ENCODE peak calls at places on chromosome 9, in seven cellular contexts. One of them, this sample, is unnamed.

GRCh38 chr9:13728917-13729811 is 449.7 kb upstream of the MPDZ start:
- DNase-seq in fibroblast of pulmonary artery: peak
- DNase-seq in head of caudate nucleus: no peak
- DNase-seq in body of pancreas: no peak
- DNase-seq in CD4-positive, alpha-beta memory T cell: no peak
- DNase-seq in posterior cingulate gyrus: no peak
- DNase-seq in M059J: peak
- DNase-seq in this sample: peak

GRCh38 chr9:113931140-113931539 is 55.0 kb downstream of the ZNF618 start:
- DNase-seq in fibroblast of pulmonary artery: no peak
- DNase-seq in head of caudate nucleus: no peak
- DNase-seq in body of pancreas: peak
- DNase-seq in CD4-positive, alpha-beta memory T cell: no peak
- DNase-seq in posterior cingulate gyrus: no peak
- DNase-seq in M059J: no peak
- DNase-seq in this sample: no peak

GRCh38 chr9:136079211-136079915 is 15.7 kb downstream of the NACC2 start:
- DNase-seq in fibroblast of pulmonary artery: no peak
- DNase-seq in head of caudate nucleus: no peak
- DNase-seq in body of pancreas: no peak
- DNase-seq in CD4-positive, alpha-beta memory T cell: no peak
- DNase-seq in posterior cingulate gyrus: no peak
- DNase-seq in M059J: peak
- DNase-seq in this sample: no peak

GRCh38 chr9:81596671-81597426 is 92.5 kb downstream of the TLE1 start:
- DNase-seq in fibroblast of pulmonary artery: peak
- DNase-seq in head of caudate nucleus: no peak
- DNase-seq in body of pancreas: no peak
- DNase-seq in CD4-positive, alpha-beta memory T cell: no peak
- DNase-seq in posterior cingulate gyrus: no peak
- DNase-seq in M059J: no peak
- DNase-seq in this sample: no peak

GRCh38 chr9:38685535-38685934 is 34.4 kb downstream of the FAM240B start:
- DNase-seq in fibroblast of pulmonary artery: no peak
- DNase-seq in head of caudate nucleus: peak
- DNase-seq in body of pancreas: no peak
- DNase-seq in CD4-positive, alpha-beta memory T cell: no peak
- DNase-seq in posterior cingulate gyrus: no peak
- DNase-seq in M059J: no peak
- DNase-seq in this sample: no peak

GRCh38 chr9:2623046-2623865 is 1.7 kb downstream of the VLDLR start:
- DNase-seq in fibroblast of pulmonary artery: peak
- DNase-seq in head of caudate nucleus: peak
- DNase-seq in body of pancreas: peak
- DNase-seq in CD4-positive, alpha-beta memory T cell: no peak
- DNase-seq in posterior cingulate gyrus: peak
- DNase-seq in M059J: peak
- DNase-seq in this sample: peak

GRCh38 chr9:73154760-73155159 is 3.1 kb downstream of the ANXA1 start:
- DNase-seq in fibroblast of pulmonary artery: no peak
- DNase-seq in head of caudate nucleus: no peak
- DNase-seq in body of pancreas: no peak
- DNase-seq in CD4-positive, alpha-beta memory T cell: peak
- DNase-seq in posterior cingulate gyrus: no peak
- DNase-seq in M059J: peak
- DNase-seq in this sample: peak

GRCh38 chr9:15276328-15276969 is 30.6 kb downstream of the TTC39B start:
- DNase-seq in fibroblast of pulmonary artery: no peak
- DNase-seq in head of caudate nucleus: no peak
- DNase-seq in body of pancreas: no peak
- DNase-seq in CD4-positive, alpha-beta memory T cell: no peak
- DNase-seq in posterior cingulate gyrus: no peak
- DNase-seq in M059J: no peak
- DNase-seq in this sample: no peak

GRCh38 chr9:68728731-68729130 is 23.7 kb downstream of the PIP5K1B start:
- DNase-seq in fibroblast of pulmonary artery: no peak
- DNase-seq in head of caudate nucleus: no peak
- DNase-seq in body of pancreas: no peak
- DNase-seq in CD4-positive, alpha-beta memory T cell: no peak
- DNase-seq in posterior cingulate gyrus: no peak
- DNase-seq in M059J: no peak
- DNase-seq in this sample: no peak

GRCh38 chr9:96317335-96317980 is 15.5 kb upstream of the HSD17B3 start:
- DNase-seq in fibroblast of pulmonary artery: peak
- DNase-seq in head of caudate nucleus: peak
- DNase-seq in body of pancreas: peak
- DNase-seq in CD4-positive, alpha-beta memory T cell: peak
- DNase-seq in posterior cingulate gyrus: peak
- DNase-seq in M059J: peak
- DNase-seq in this sample: peak

GRCh38 chr9:71748280-71748743 is 20.0 kb downstream of the CEMIP2 start:
- DNase-seq in fibroblast of pulmonary artery: peak
- DNase-seq in head of caudate nucleus: no peak
- DNase-seq in body of pancreas: no peak
- DNase-seq in CD4-positive, alpha-beta memory T cell: no peak
- DNase-seq in posterior cingulate gyrus: no peak
- DNase-seq in M059J: peak
- DNase-seq in this sample: peak

GRCh38 chr9:23379842-23380241 is 446.2 kb downstream of the ELAVL2 start:
- DNase-seq in fibroblast of pulmonary artery: no peak
- DNase-seq in head of caudate nucleus: no peak
- DNase-seq in body of pancreas: no peak
- DNase-seq in CD4-positive, alpha-beta memory T cell: no peak
- DNase-seq in posterior cingulate gyrus: no peak
- DNase-seq in M059J: no peak
- DNase-seq in this sample: no peak

GRCh38 chr9:130884542-130885421 is 11.8 kb downstream of the QRFP start:
- DNase-seq in fibroblast of pulmonary artery: no peak
- DNase-seq in head of caudate nucleus: peak
- DNase-seq in body of pancreas: no peak
- DNase-seq in CD4-positive, alpha-beta memory T cell: no peak
- DNase-seq in posterior cingulate gyrus: peak
- DNase-seq in M059J: no peak
- DNase-seq in this sample: no peak

GRCh38 chr9:135344915-135345500 is 134.6 kb upstream of the PPP1R26 start:
- DNase-seq in fibroblast of pulmonary artery: no peak
- DNase-seq in head of caudate nucleus: no peak
- DNase-seq in body of pancreas: no peak
- DNase-seq in CD4-positive, alpha-beta memory T cell: no peak
- DNase-seq in posterior cingulate gyrus: peak
- DNase-seq in M059J: no peak
- DNase-seq in this sample: no peak

GRCh38 chr9:111427186-111427585 is 57.0 kb downstream of the ECPAS start:
- DNase-seq in fibroblast of pulmonary artery: peak
- DNase-seq in head of caudate nucleus: no peak
- DNase-seq in body of pancreas: no peak
- DNase-seq in CD4-positive, alpha-beta memory T cell: no peak
- DNase-seq in posterior cingulate gyrus: no peak
- DNase-seq in M059J: peak
- DNase-seq in this sample: peak

GRCh38 chr9:19918630-19919029 is 129.8 kb upstream of the SLC24A2 start:
- DNase-seq in fibroblast of pulmonary artery: no peak
- DNase-seq in head of caudate nucleus: no peak
- DNase-seq in body of pancreas: no peak
- DNase-seq in CD4-positive, alpha-beta memory T cell: no peak
- DNase-seq in posterior cingulate gyrus: no peak
- DNase-seq in M059J: no peak
- DNase-seq in this sample: no peak

GRCh38 chr9:77912895-77913693 is 118.5 kb downstream of the GNAQ start:
- DNase-seq in fibroblast of pulmonary artery: peak
- DNase-seq in head of caudate nucleus: no peak
- DNase-seq in body of pancreas: no peak
- DNase-seq in CD4-positive, alpha-beta memory T cell: no peak
- DNase-seq in posterior cingulate gyrus: no peak
- DNase-seq in M059J: peak
- DNase-seq in this sample: peak

GRCh38 chr9:108205276-108205675 is 650.5 kb downstream of the ACTL7B start:
- DNase-seq in fibroblast of pulmonary artery: no peak
- DNase-seq in head of caudate nucleus: no peak
- DNase-seq in body of pancreas: no peak
- DNase-seq in CD4-positive, alpha-beta memory T cell: no peak
- DNase-seq in posterior cingulate gyrus: no peak
- DNase-seq in M059J: peak
- DNase-seq in this sample: no peak

GRCh38 chr9:26234865-26235264 is 556.6 kb upstream of the TUSC1 start:
- DNase-seq in fibroblast of pulmonary artery: no peak
- DNase-seq in head of caudate nucleus: no peak
- DNase-seq in body of pancreas: no peak
- DNase-seq in CD4-positive, alpha-beta memory T cell: no peak
- DNase-seq in posterior cingulate gyrus: no peak
- DNase-seq in M059J: peak
- DNase-seq in this sample: peak

GRCh38 chr9:133423216-133423615 is 1.0 kb downstream of the ADAMTS13 start:
- DNase-seq in fibroblast of pulmonary artery: no peak
- DNase-seq in head of caudate nucleus: no peak
- DNase-seq in body of pancreas: no peak
- DNase-seq in CD4-positive, alpha-beta memory T cell: no peak
- DNase-seq in posterior cingulate gyrus: no peak
- DNase-seq in M059J: peak
- DNase-seq in this sample: peak

GRCh38 chr9:117265253-117265652 is 149.6 kb downstream of the ASTN2 start:
- DNase-seq in fibroblast of pulmonary artery: no peak
- DNase-seq in head of caudate nucleus: peak
- DNase-seq in body of pancreas: no peak
- DNase-seq in CD4-positive, alpha-beta memory T cell: no peak
- DNase-seq in posterior cingulate gyrus: peak
- DNase-seq in M059J: no peak
- DNase-seq in this sample: no peak

GRCh38 chr9:130629443-130630090 is 34.8 kb upstream of the PRDM12 start:
- DNase-seq in fibroblast of pulmonary artery: no peak
- DNase-seq in head of caudate nucleus: no peak
- DNase-seq in body of pancreas: no peak
- DNase-seq in CD4-positive, alpha-beta memory T cell: no peak
- DNase-seq in posterior cingulate gyrus: no peak
- DNase-seq in M059J: no peak
- DNase-seq in this sample: no peak

GRCh38 chr9:649128-650074 is 192.1 kb upstream of the DMRT1 start:
- DNase-seq in fibroblast of pulmonary artery: no peak
- DNase-seq in head of caudate nucleus: no peak
- DNase-seq in body of pancreas: no peak
- DNase-seq in CD4-positive, alpha-beta memory T cell: no peak
- DNase-seq in posterior cingulate gyrus: no peak
- DNase-seq in M059J: no peak
- DNase-seq in this sample: no peak

GRCh38 chr9:69996947-69997346 is 46.7 kb upstream of the MAMDC2 start:
- DNase-seq in fibroblast of pulmonary artery: no peak
- DNase-seq in head of caudate nucleus: no peak
- DNase-seq in body of pancreas: no peak
- DNase-seq in CD4-positive, alpha-beta memory T cell: no peak
- DNase-seq in posterior cingulate gyrus: no peak
- DNase-seq in M059J: no peak
- DNase-seq in this sample: no peak

GRCh38 chr9:125631391-125632085 is 75.5 kb downstream of the MAPKAP1 start:
- DNase-seq in fibroblast of pulmonary artery: peak
- DNase-seq in head of caudate nucleus: no peak
- DNase-seq in body of pancreas: no peak
- DNase-seq in CD4-positive, alpha-beta memory T cell: peak
- DNase-seq in posterior cingulate gyrus: no peak
- DNase-seq in M059J: peak
- DNase-seq in this sample: peak

GRCh38 chr9:76901801-76902200 is 4.1 kb downstream of the PRUNE2 start:
- DNase-seq in fibroblast of pulmonary artery: no peak
- DNase-seq in head of caudate nucleus: no peak
- DNase-seq in body of pancreas: no peak
- DNase-seq in CD4-positive, alpha-beta memory T cell: no peak
- DNase-seq in posterior cingulate gyrus: no peak
- DNase-seq in M059J: no peak
- DNase-seq in this sample: no peak

GRCh38 chr9:126411225-126411947 is 84.8 kb downstream of the MVB12B start:
- DNase-seq in fibroblast of pulmonary artery: no peak
- DNase-seq in head of caudate nucleus: no peak
- DNase-seq in body of pancreas: no peak
- DNase-seq in CD4-positive, alpha-beta memory T cell: peak
- DNase-seq in posterior cingulate gyrus: no peak
- DNase-seq in M059J: peak
- DNase-seq in this sample: no peak